ENCODE peak calls at places on chromosomes 1 and 21, in ten cellular contexts. V is M059J; Z is HuH-7; L is SW480; W is prostate gland; U is amniotic stem cell; D is NCI-H1105 treated with DMSO at 0.1 percent for 48 hours; M is cortex of kidney; E is heart left ventricle; K is stimulated activated CD4-positive, alpha-beta T cell treated with anti-CD3 and anti-CD28 coated beads, Interleukin-1b, Interleukin-23, amount 100 ng/mL, for 4 hours. H is an unnamed sample.

GRCh38 chr1:161225178-161225533 is 704 bp upstream of the TOMM40L start:
- DNase-seq in V (no peak), Z (no peak), L (no peak), W (no peak), U (no peak), D (no peak), M (no peak), E (no peak), K (no peak), H (no peak)

GRCh38 chr1:183585038-183585437 is 5.2 kb downstream of the NCF2 start:
- DNase-seq in V (no peak), Z (no peak), L (peak; percentile 86), W (no peak), U (no peak), D (no peak), M (no peak), E (no peak), K (no peak), H (no peak)

GRCh38 chr1:151371340-151371739 is 1.2 kb downstream of the SELENBP1 start:
- DNase-seq in V (no peak), Z (no peak), L (no peak), W (peak; percentile 59), U (no peak), D (peak; percentile 46), M (no peak), E (peak; percentile 39), K (no peak), H (peak; percentile 65)

GRCh38 chr1:228804640-228805413 is 69.5 kb downstream of the RHOU start:
- DNase-seq in V (no peak), Z (no peak), L (no peak), W (no peak), U (no peak), D (no peak), M (no peak), E (no peak), K (no peak), H (no peak)

GRCh38 chr1:58824753-58825389 is 41.0 kb upstream of the JUN start:
- DNase-seq in V (no peak), Z (no peak), L (no peak), W (no peak), U (no peak), D (no peak), M (no peak), E (peak; percentile 41), K (no peak), H (peak; percentile 74)

GRCh38 chr1:186301448-186301847 is 73.6 kb downstream of the TPR start:
- DNase-seq in V (no peak), Z (no peak), L (no peak), W (no peak), U (no peak), D (no peak), M (no peak), E (no peak), K (no peak), H (no peak)

GRCh38 chr1:40312238-40313205 is 4.6 kb downstream of the COL9A2 start:
- DNase-seq in V (peak; percentile 90), Z (peak; percentile 56), L (no peak), W (no peak), U (no peak), D (no peak), M (no peak), E (no peak), K (no peak), H (peak; percentile 55)

GRCh38 chr1:147598631-147599361 is 57.5 kb downstream of the BCL9 start:
- DNase-seq in V (no peak), Z (peak; percentile 14), L (no peak), W (no peak), U (no peak), D (peak; percentile 49), M (no peak), E (no peak), K (peak; percentile 26), H (peak; percentile 42)

GRCh38 chr1:87279966-87280535 is 48.6 kb upstream of the LMO4 start:
- DNase-seq in V (peak; percentile 14), Z (peak; percentile 12), L (no peak), W (no peak), U (no peak), D (no peak), M (no peak), E (no peak), K (no peak), H (no peak)

GRCh38 chr1:233158322-233158721 is 137.2 kb downstream of the PCNX2 start:
- DNase-seq in V (no peak), Z (no peak), L (no peak), W (no peak), U (no peak), D (no peak), M (no peak), E (no peak), K (no peak), H (no peak)

GRCh38 chr1:9413143-9413876 is 120.6 kb downstream of the SPSB1 start:
- DNase-seq in V (peak; percentile 90), Z (peak; percentile 72), L (peak; percentile 85), W (no peak), U (peak; percentile 60), D (no peak), M (no peak), E (peak; percentile 56), K (peak; percentile 60), H (peak; percentile 82)

GRCh38 chr1:84286071-84286470 is 15.4 kb upstream of the SAMD13 start:
- DNase-seq in V (peak; percentile 53), Z (no peak), L (no peak), W (no peak), U (no peak), D (no peak), M (no peak), E (no peak), K (no peak), H (no peak)

GRCh38 chr1:55005351-55006140 is 6.8 kb downstream of the BSND start:
- DNase-seq in V (no peak), Z (no peak), L (no peak), W (no peak), U (no peak), D (no peak), M (no peak), E (no peak), K (no peak), H (no peak)

GRCh38 chr1:166884040-166884642 is 8.1 kb upstream of the TADA1 start:
- DNase-seq in V (peak; percentile 38), Z (no peak), L (no peak), W (peak; percentile 10), U (no peak), D (no peak), M (no peak), E (peak; percentile 36), K (peak; percentile 15), H (peak; percentile 39)

GRCh38 chr1:7652551-7653098 is 118.5 kb upstream of the VAMP3 start:
- DNase-seq in V (no peak), Z (peak; percentile 30), L (no peak), W (no peak), U (no peak), D (no peak), M (no peak), E (no peak), K (no peak), H (no peak)

GRCh38 chr1:4001461-4001860 is 101.4 kb upstream of the C1orf174 start:
- DNase-seq in V (no peak), Z (no peak), L (no peak), W (no peak), U (no peak), D (no peak), M (no peak), E (no peak), K (no peak), H (no peak)

GRCh38 chr1:14996133-14997050 is 157.2 kb upstream of the TMEM51 start:
- DNase-seq in V (peak; percentile 99), Z (no peak), L (peak; percentile 78), W (no peak), U (peak; percentile 24), D (no peak), M (no peak), E (no peak), K (no peak), H (no peak)

GRCh38 chr1:66176012-66176715 is 357.8 kb upstream of the SGIP1 start:
- DNase-seq in V (peak; percentile 5), Z (no peak), L (no peak), W (no peak), U (no peak), D (no peak), M (no peak), E (no peak), K (no peak), H (no peak)

GRCh38 chr1:172626845-172627244 is 32.1 kb upstream of the FASLG start:
- DNase-seq in V (no peak), Z (no peak), L (no peak), W (no peak), U (no peak), D (no peak), M (no peak), E (no peak), K (no peak), H (no peak)

GRCh38 chr1:222777463-222777862 is 37.4 kb upstream of the DISP1 start:
- DNase-seq in V (peak; percentile 27), Z (no peak), L (no peak), W (no peak), U (no peak), D (no peak), M (no peak), E (no peak), K (no peak), H (no peak)

GRCh38 chr1:110190282-110190929 is 19.7 kb upstream of the KCNC4 start:
- DNase-seq in V (peak; percentile 43), Z (no peak), L (no peak), W (no peak), U (no peak), D (peak; percentile 89), M (no peak), E (peak; percentile 52), K (no peak), H (peak; percentile 56)

GRCh38 chr21:41953831-41954653 is at the start of gene C2CD2:
- DNase-seq in V (peak; percentile 71), Z (peak; percentile 82), L (peak; percentile 54), W (no peak), U (no peak), D (peak; percentile 27), M (no peak), E (peak; percentile 80), K (peak; percentile 28), H (peak; percentile 67)

GRCh38 chr1:34786521-34787325 is 5.7 kb downstream of the GJB3 start:
- DNase-seq in V (peak; percentile 70), Z (peak; percentile 87), L (peak; percentile 84), W (peak; percentile 84), U (peak; percentile 35), D (peak; percentile 75), M (no peak), E (peak; percentile 66), K (peak; percentile 50), H (peak; percentile 79)

GRCh38 chr1:169102567-169102966 is 3.9 kb upstream of the ATP1B1 start:
- DNase-seq in V (peak; percentile 78), Z (no peak), L (peak; percentile 74), W (no peak), U (peak; percentile 35), D (no peak), M (no peak), E (no peak), K (no peak), H (peak; percentile 50)

GRCh38 chr1:61081637-61082335 is 575 bp upstream of the NFIA start:
- DNase-seq in V (peak; percentile 24), Z (peak; percentile 69), L (peak; percentile 70), W (no peak), U (no peak), D (peak; percentile 69), M (no peak), E (peak; percentile 47), K (peak; percentile 47), H (peak; percentile 64)

GRCh38 chr1:85201340-85202091 is 700 bp upstream of the SYDE2 start:
- DNase-seq in V (peak; percentile 74), Z (peak; percentile 58), L (peak; percentile 60), W (peak; percentile 66), U (no peak), D (peak; percentile 30), M (no peak), E (peak; percentile 68), K (peak; percentile 60), H (peak; percentile 84)

GRCh38 chr1:19559641-19560040 is 74.3 kb upstream of the CAPZB start:
- DNase-seq in V (peak; percentile 88), Z (no peak), L (no peak), W (no peak), U (peak; percentile 88), D (no peak), M (no peak), E (no peak), K (no peak), H (no peak)

GRCh38 chr1:11858968-11859871 is 475 bp upstream of the NPPB start:
- DNase-seq in V (peak; percentile 64), Z (peak; percentile 84), L (peak; percentile 52), W (no peak), U (no peak), D (no peak), M (no peak), E (peak; percentile 70), K (peak; percentile 57), H (peak; percentile 78)